ENCODE peak calls at places on chromosomes 13 and 19, in eight cellular contexts. One of them, this sample, is unnamed.

GRCh38 chr19:2726904-2727639 is 5.9 kb upstream of the DIRAS1 start:
- DNase-seq in IMR-90: no peak
- DNase-seq in K562: no peak
- DNase-seq in HCT116: no peak
- DNase-seq in SK-N-SH: peak
- DNase-seq in HepG2: no peak
- DNase-seq in H1: no peak
- DNase-seq in GM12878: no peak
- DNase-seq in this sample: no peak

GRCh38 chr13:52961196-52961845 is 67.3 kb upstream of the OLFM4 start:
- DNase-seq in IMR-90: no peak
- DNase-seq in K562: no peak
- DNase-seq in HCT116: no peak
- DNase-seq in SK-N-SH: no peak
- DNase-seq in HepG2: no peak
- DNase-seq in H1: no peak
- DNase-seq in GM12878: no peak
- DNase-seq in this sample: no peak

GRCh38 chr13:53885997-53886396 is 857.4 kb downstream of the OLFM4 start:
- DNase-seq in IMR-90: no peak
- DNase-seq in K562: no peak
- DNase-seq in HCT116: no peak
- DNase-seq in SK-N-SH: no peak
- DNase-seq in HepG2: no peak
- DNase-seq in H1: no peak
- DNase-seq in GM12878: no peak
- DNase-seq in this sample: no peak

GRCh38 chr19:11418166-11418517 is 972 bp downstream of the RGL3 start:
- DNase-seq in IMR-90: no peak
- DNase-seq in K562: peak
- DNase-seq in HCT116: no peak
- DNase-seq in SK-N-SH: peak
- DNase-seq in HepG2: no peak
- DNase-seq in H1: no peak
- DNase-seq in GM12878: no peak
- DNase-seq in this sample: no peak

GRCh38 chr13:41311607-41312500 is 787 bp downstream of the NAA16 start:
- DNase-seq in IMR-90: peak
- DNase-seq in K562: no peak
- DNase-seq in HCT116: no peak
- DNase-seq in SK-N-SH: peak
- DNase-seq in HepG2: peak
- DNase-seq in H1: no peak
- DNase-seq in GM12878: no peak
- DNase-seq in this sample: peak

GRCh38 chr19:47351545-47351944 is 2.4 kb downstream of the DHX34 start:
- DNase-seq in IMR-90: peak
- DNase-seq in K562: no peak
- DNase-seq in HCT116: peak
- DNase-seq in SK-N-SH: peak
- DNase-seq in HepG2: peak
- DNase-seq in H1: no peak
- DNase-seq in GM12878: no peak
- DNase-seq in this sample: peak

GRCh38 chr13:55553736-55554135 is 1587.0 kb upstream of the PRR20A start:
- DNase-seq in IMR-90: no peak
- DNase-seq in K562: no peak
- DNase-seq in HCT116: no peak
- DNase-seq in SK-N-SH: no peak
- DNase-seq in HepG2: no peak
- DNase-seq in H1: no peak
- DNase-seq in GM12878: no peak
- DNase-seq in this sample: no peak

GRCh38 chr19:3699071-3699740 is 1.1 kb downstream of the PIP5K1C start:
- DNase-seq in IMR-90: peak
- DNase-seq in K562: peak
- DNase-seq in HCT116: no peak
- DNase-seq in SK-N-SH: peak
- DNase-seq in HepG2: no peak
- DNase-seq in H1: no peak
- DNase-seq in GM12878: no peak
- DNase-seq in this sample: no peak

GRCh38 chr19:47227347-47228167 is 3.4 kb downstream of the BBC3 start:
- DNase-seq in IMR-90: peak
- DNase-seq in K562: peak
- DNase-seq in HCT116: peak
- DNase-seq in SK-N-SH: peak
- DNase-seq in HepG2: peak
- DNase-seq in H1: peak
- DNase-seq in GM12878: peak
- DNase-seq in this sample: peak

GRCh38 chr13:111370147-111370546 is 49.7 kb downstream of the TEX29 start:
- DNase-seq in IMR-90: no peak
- DNase-seq in K562: no peak
- DNase-seq in HCT116: no peak
- DNase-seq in SK-N-SH: no peak
- DNase-seq in HepG2: no peak
- DNase-seq in H1: no peak
- DNase-seq in GM12878: no peak
- DNase-seq in this sample: no peak

GRCh38 chr13:51628059-51628852 is 44.0 kb downstream of the WDFY2 start:
- DNase-seq in IMR-90: no peak
- DNase-seq in K562: no peak
- DNase-seq in HCT116: no peak
- DNase-seq in SK-N-SH: peak
- DNase-seq in HepG2: no peak
- DNase-seq in H1: no peak
- DNase-seq in GM12878: no peak
- DNase-seq in this sample: no peak

GRCh38 chr19:49136771-49137171 is 17.4 kb downstream of the PPFIA3 start:
- DNase-seq in IMR-90: peak
- DNase-seq in K562: no peak
- DNase-seq in HCT116: no peak
- DNase-seq in SK-N-SH: no peak
- DNase-seq in HepG2: no peak
- DNase-seq in H1: no peak
- DNase-seq in GM12878: no peak
- DNase-seq in this sample: no peak

GRCh38 chr19:2059422-2060201 is 8.6 kb upstream of the MKNK2 start:
- DNase-seq in IMR-90: peak
- DNase-seq in K562: no peak
- DNase-seq in HCT116: peak
- DNase-seq in SK-N-SH: peak
- DNase-seq in HepG2: peak
- DNase-seq in H1: no peak
- DNase-seq in GM12878: no peak
- DNase-seq in this sample: peak

GRCh38 chr13:110519046-110519445 is 42.5 kb downstream of the RAB20 start:
- DNase-seq in IMR-90: no peak
- DNase-seq in K562: no peak
- DNase-seq in HCT116: no peak
- DNase-seq in SK-N-SH: no peak
- DNase-seq in HepG2: no peak
- DNase-seq in H1: no peak
- DNase-seq in GM12878: no peak
- DNase-seq in this sample: no peak

GRCh38 chr13:51451467-51452390 is 1.1 kb downstream of the INTS6 start:
- DNase-seq in IMR-90: peak
- DNase-seq in K562: peak
- DNase-seq in HCT116: peak
- DNase-seq in SK-N-SH: peak
- DNase-seq in HepG2: peak
- DNase-seq in H1: peak
- DNase-seq in GM12878: no peak
- DNase-seq in this sample: peak

GRCh38 chr19:18906605-18907519 is 10.9 kb upstream of the CERS1 start:
- DNase-seq in IMR-90: no peak
- DNase-seq in K562: no peak
- DNase-seq in HCT116: no peak
- DNase-seq in SK-N-SH: no peak
- DNase-seq in HepG2: no peak
- DNase-seq in H1: no peak
- DNase-seq in GM12878: no peak
- DNase-seq in this sample: no peak

DNA sequence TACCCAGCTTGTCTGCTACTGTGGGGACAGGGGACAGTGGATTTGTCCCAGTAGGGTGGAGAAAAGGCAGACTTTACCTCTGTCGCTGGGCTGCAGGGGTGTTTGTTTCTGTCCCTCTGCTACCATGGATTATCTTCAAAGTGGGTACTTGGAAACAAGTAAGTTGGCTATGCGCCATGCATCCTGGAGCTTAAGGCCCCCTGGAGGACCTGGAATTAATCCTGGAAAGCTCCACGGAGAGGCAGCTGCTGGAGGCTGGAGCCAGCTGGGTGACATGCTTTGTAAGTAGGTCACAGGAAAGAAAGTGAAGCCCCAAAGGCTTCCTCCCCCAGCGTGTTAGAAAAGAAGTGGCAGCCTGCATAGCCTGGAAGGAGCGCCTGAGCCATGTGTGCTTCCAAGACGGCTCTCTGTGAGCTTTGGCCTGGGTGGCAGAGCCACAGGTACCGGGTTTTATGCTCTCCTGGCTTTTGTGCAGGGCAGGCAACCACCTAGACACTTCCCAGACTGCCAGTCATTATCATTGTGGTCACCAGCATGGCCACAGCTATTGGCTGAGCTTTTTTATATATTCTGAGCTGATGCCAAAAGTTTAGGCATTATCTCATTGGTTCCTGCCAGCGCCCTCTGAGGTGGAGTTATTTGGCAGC is 9.5 kb downstream of the B3GLCT start:
- DNase-seq in IMR-90: peak
- DNase-seq in K562: no peak
- DNase-seq in HCT116: no peak
- DNase-seq in SK-N-SH: peak
- DNase-seq in HepG2: no peak
- DNase-seq in H1: no peak
- DNase-seq in GM12878: no peak
- DNase-seq in this sample: no peak
- TF ChIP-seq RAD21 in IMR-90: no peak
- TF ChIP-seq RAD21 in K562: no peak
- TF ChIP-seq RAD21 in HCT116: no peak
- TF ChIP-seq RAD21 in SK-N-SH: no peak
- TF ChIP-seq RAD21 in HepG2: no peak
- TF ChIP-seq RAD21 in H1: no peak
- TF ChIP-seq RAD21 in GM12878: no peak
- TF ChIP-seq RAD21 in this sample: no peak

DNA sequence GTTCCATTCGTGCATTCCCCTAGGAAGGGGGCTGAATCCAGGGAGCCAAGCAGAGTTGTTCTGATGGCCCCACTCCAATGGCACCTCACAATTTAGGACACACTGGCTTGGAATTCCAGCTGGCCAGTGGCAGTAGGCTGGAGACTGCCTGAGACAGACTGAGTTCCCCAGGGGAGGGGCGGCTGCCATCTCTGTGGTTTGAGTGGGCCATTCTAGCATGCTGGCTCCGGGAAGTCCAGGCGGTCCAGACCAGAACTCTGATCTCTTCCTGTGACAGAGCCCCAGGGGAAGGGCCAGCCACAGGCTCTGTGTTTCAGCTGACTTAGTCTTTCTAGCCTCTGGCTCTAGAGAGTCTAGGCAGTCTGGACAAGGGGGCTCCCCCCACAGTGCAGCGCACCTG is 29.5 kb upstream of the SLC7A1 start:
- DNase-seq in IMR-90: no peak
- DNase-seq in K562: no peak
- DNase-seq in HCT116: no peak
- DNase-seq in SK-N-SH: no peak
- DNase-seq in HepG2: no peak
- DNase-seq in H1: no peak
- DNase-seq in GM12878: no peak
- DNase-seq in this sample: no peak
- TF ChIP-seq CTCF in IMR-90: no peak
- TF ChIP-seq CTCF in K562: no peak
- TF ChIP-seq CTCF in HCT116: no peak
- TF ChIP-seq CTCF in SK-N-SH: no peak
- TF ChIP-seq CTCF in HepG2: no peak
- TF ChIP-seq CTCF in H1: no peak
- TF ChIP-seq CTCF in GM12878: no peak
- TF ChIP-seq CTCF in this sample: no peak

GRCh38 chr13:73204916-73205315 is 146.1 kb downstream of the KLF5 start:
- DNase-seq in IMR-90: no peak
- DNase-seq in K562: no peak
- DNase-seq in HCT116: no peak
- DNase-seq in SK-N-SH: no peak
- DNase-seq in HepG2: no peak
- DNase-seq in H1: no peak
- DNase-seq in GM12878: no peak
- DNase-seq in this sample: no peak

GRCh38 chr13:73201601-73202000 is 142.8 kb downstream of the KLF5 start:
- DNase-seq in IMR-90: no peak
- DNase-seq in K562: no peak
- DNase-seq in HCT116: no peak
- DNase-seq in SK-N-SH: no peak
- DNase-seq in HepG2: no peak
- DNase-seq in H1: no peak
- DNase-seq in GM12878: no peak
- DNase-seq in this sample: no peak

GRCh38 chr13:73198888-73199497 is 140.2 kb downstream of the KLF5 start:
- DNase-seq in IMR-90: no peak
- DNase-seq in K562: no peak
- DNase-seq in HCT116: no peak
- DNase-seq in SK-N-SH: no peak
- DNase-seq in HepG2: peak
- DNase-seq in H1: no peak
- DNase-seq in GM12878: no peak
- DNase-seq in this sample: no peak

GRCh38 chr13:73195091-73195490 is 136.3 kb downstream of the KLF5 start:
- DNase-seq in IMR-90: no peak
- DNase-seq in K562: no peak
- DNase-seq in HCT116: no peak
- DNase-seq in SK-N-SH: no peak
- DNase-seq in HepG2: no peak
- DNase-seq in H1: no peak
- DNase-seq in GM12878: no peak
- DNase-seq in this sample: no peak

DNA sequence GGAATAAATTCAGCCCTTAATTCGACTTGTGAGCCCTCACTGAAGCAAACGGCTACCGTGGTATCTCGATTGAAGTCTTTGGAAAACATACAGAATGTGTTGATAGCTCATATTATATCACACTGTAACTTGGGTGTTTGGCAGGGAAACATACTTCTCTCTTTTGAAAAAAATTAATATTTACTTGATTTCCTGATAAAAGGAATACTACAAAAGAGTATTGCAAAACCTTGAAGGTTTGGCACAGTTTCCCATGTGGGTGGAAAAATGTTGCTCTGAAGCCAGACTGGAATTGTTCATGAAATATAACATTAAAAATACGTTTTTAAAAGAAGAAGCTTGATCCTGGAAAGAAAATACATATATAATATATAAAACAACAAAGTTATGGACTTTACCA is 141.6 kb downstream of the KLF5 start:
- DNase-seq in IMR-90: peak
- DNase-seq in K562: no peak
- DNase-seq in HCT116: no peak
- DNase-seq in SK-N-SH: no peak
- DNase-seq in HepG2: no peak
- DNase-seq in H1: no peak
- DNase-seq in GM12878: no peak
- DNase-seq in this sample: no peak
- TF ChIP-seq RAD21 in IMR-90: no peak
- TF ChIP-seq RAD21 in K562: no peak
- TF ChIP-seq RAD21 in HCT116: no peak
- TF ChIP-seq RAD21 in SK-N-SH: no peak
- TF ChIP-seq RAD21 in HepG2: no peak
- TF ChIP-seq RAD21 in H1: no peak
- TF ChIP-seq RAD21 in GM12878: no peak
- TF ChIP-seq RAD21 in this sample: no peak

GRCh38 chr19:940591-941291 is 14.9 kb downstream of the ARID3A start:
- DNase-seq in IMR-90: peak
- DNase-seq in K562: no peak
- DNase-seq in HCT116: no peak
- DNase-seq in SK-N-SH: peak
- DNase-seq in HepG2: no peak
- DNase-seq in H1: no peak
- DNase-seq in GM12878: no peak
- DNase-seq in this sample: no peak
- TF ChIP-seq CTCF in IMR-90: no peak
- TF ChIP-seq CTCF in K562: no peak
- TF ChIP-seq CTCF in HCT116: no peak
- TF ChIP-seq CTCF in SK-N-SH: no peak
- TF ChIP-seq CTCF in HepG2: no peak
- TF ChIP-seq CTCF in H1: no peak
- TF ChIP-seq CTCF in GM12878: no peak
- TF ChIP-seq CTCF in this sample: no peak